ENCODE peak calls at places on chromosomes 2 and 18, in four cellular contexts. One of them, this sample, is unnamed.
A peak's percentile ranks its signal among the peaks of the same experiment; 100 is the strongest.

GRCh38 chr2:142951190-142952007 is 73.9 kb downstream of the KYNU start:
- DNase-seq in naive thymus-derived CD8-positive, alpha-beta T cell: no peak
- DNase-seq in HTR-8/SVneo: no peak
- DNase-seq in C1 segment of cervical spinal cord: no peak
- DNase-seq in this sample: no peak

GRCh38 chr2:206212673-206213513 is 53.2 kb downstream of the EEF1B2 start:
- DNase-seq in naive thymus-derived CD8-positive, alpha-beta T cell: no peak
- DNase-seq in HTR-8/SVneo: no peak
- DNase-seq in C1 segment of cervical spinal cord: no peak
- DNase-seq in this sample: peak; percentile 30

GRCh38 chr18:11224166-11224565 is 74.8 kb upstream of the PIEZO2 start:
- DNase-seq in naive thymus-derived CD8-positive, alpha-beta T cell: no peak
- DNase-seq in HTR-8/SVneo: no peak
- DNase-seq in C1 segment of cervical spinal cord: no peak
- DNase-seq in this sample: peak; percentile 87

GRCh38 chr18:74631242-74632087 is 33.8 kb downstream of the ZNF407 start:
- DNase-seq in naive thymus-derived CD8-positive, alpha-beta T cell: no peak
- DNase-seq in HTR-8/SVneo: no peak
- DNase-seq in C1 segment of cervical spinal cord: no peak
- DNase-seq in this sample: peak; percentile 60

GRCh38 chr2:108594132-108594981 is 60.1 kb downstream of the LIMS1 start:
- DNase-seq in naive thymus-derived CD8-positive, alpha-beta T cell: no peak
- DNase-seq in HTR-8/SVneo: no peak
- DNase-seq in C1 segment of cervical spinal cord: no peak
- DNase-seq in this sample: peak; percentile 93

GRCh38 chr2:188425266-188425665 is 133.6 kb downstream of the GULP1 start:
- DNase-seq in naive thymus-derived CD8-positive, alpha-beta T cell: no peak
- DNase-seq in HTR-8/SVneo: no peak
- DNase-seq in C1 segment of cervical spinal cord: no peak
- DNase-seq in this sample: no peak

GRCh38 chr2:100173907-100174525 is 31.6 kb upstream of the AFF3 start:
- DNase-seq in naive thymus-derived CD8-positive, alpha-beta T cell: no peak
- DNase-seq in HTR-8/SVneo: no peak
- DNase-seq in C1 segment of cervical spinal cord: no peak
- DNase-seq in this sample: no peak

GRCh38 chr2:25255745-25256485 is 85.8 kb downstream of the DNMT3A start:
- DNase-seq in naive thymus-derived CD8-positive, alpha-beta T cell: no peak
- DNase-seq in HTR-8/SVneo: no peak
- DNase-seq in C1 segment of cervical spinal cord: no peak
- DNase-seq in this sample: no peak

GRCh38 chr2:173571021-173571821 is 216.5 kb downstream of the CDCA7 start:
- DNase-seq in naive thymus-derived CD8-positive, alpha-beta T cell: no peak
- DNase-seq in HTR-8/SVneo: peak; percentile 37
- DNase-seq in C1 segment of cervical spinal cord: no peak
- DNase-seq in this sample: peak; percentile 47

GRCh38 chr2:202278944-202279343 is 13.4 kb downstream of the NOP58 start:
- DNase-seq in naive thymus-derived CD8-positive, alpha-beta T cell: no peak
- DNase-seq in HTR-8/SVneo: peak; percentile 61
- DNase-seq in C1 segment of cervical spinal cord: no peak
- DNase-seq in this sample: peak; percentile 85

GRCh38 chr18:23226930-23227728 is 91.8 kb downstream of the CABLES1 start:
- DNase-seq in naive thymus-derived CD8-positive, alpha-beta T cell: no peak
- DNase-seq in HTR-8/SVneo: no peak
- DNase-seq in C1 segment of cervical spinal cord: no peak
- DNase-seq in this sample: peak; percentile 92

GRCh38 chr2:204453730-204454167 is 91.5 kb upstream of the PARD3B start:
- DNase-seq in naive thymus-derived CD8-positive, alpha-beta T cell: no peak
- DNase-seq in HTR-8/SVneo: no peak
- DNase-seq in C1 segment of cervical spinal cord: no peak
- DNase-seq in this sample: no peak

GRCh38 chr18:26440644-26441043 is 107.7 kb downstream of the KCTD1 start:
- DNase-seq in naive thymus-derived CD8-positive, alpha-beta T cell: no peak
- DNase-seq in HTR-8/SVneo: no peak
- DNase-seq in C1 segment of cervical spinal cord: no peak
- DNase-seq in this sample: no peak

GRCh38 chr2:1907849-1908533 is 163.7 kb upstream of the PXDN start:
- DNase-seq in naive thymus-derived CD8-positive, alpha-beta T cell: no peak
- DNase-seq in HTR-8/SVneo: no peak
- DNase-seq in C1 segment of cervical spinal cord: no peak
- DNase-seq in this sample: no peak

GRCh38 chr2:46299365-46300263 is 2.4 kb downstream of the EPAS1 start:
- DNase-seq in naive thymus-derived CD8-positive, alpha-beta T cell: no peak
- DNase-seq in HTR-8/SVneo: no peak
- DNase-seq in C1 segment of cervical spinal cord: no peak
- DNase-seq in this sample: peak; percentile 71

GRCh38 chr2:127157651-127158460 is 50.9 kb upstream of the BIN1 start:
- DNase-seq in naive thymus-derived CD8-positive, alpha-beta T cell: no peak
- DNase-seq in HTR-8/SVneo: no peak
- DNase-seq in C1 segment of cervical spinal cord: no peak
- DNase-seq in this sample: no peak

GRCh38 chr2:238202326-238203103 is 980 bp downstream of the ILKAP start:
- DNase-seq in naive thymus-derived CD8-positive, alpha-beta T cell: no peak
- DNase-seq in HTR-8/SVneo: peak; percentile 23
- DNase-seq in C1 segment of cervical spinal cord: no peak
- DNase-seq in this sample: peak; percentile 26